ENCODE peak calls at places on chromosomes 13 and 19, in four cellular contexts. K, F, H and X are unnamed samples.

GRCh38 chr19:22532388-22533310 is 101.5 kb upstream of the ZNF492 start:
- DNase-seq in F (no peak), H (no peak), K (no peak), X (no peak)

GRCh38 chr19:58439576-58440554 is at the start of gene ZNF132:
- DNase-seq in H (no peak), F (peak), K (no peak), X (peak)

GRCh38 chr13:50584856-50585580 is 258.5 kb downstream of the DLEU7 start:
- DNase-seq in H (no peak), F (no peak), K (no peak), X (no peak)

GRCh38 chr13:68066879-68067513 is 836.9 kb upstream of the PCDH9 start:
- DNase-seq in K (no peak), F (no peak), H (no peak), X (no peak)

GRCh38 chr13:94707400-94708021 is 4.8 kb downstream of the SOX21 start:
- DNase-seq in F (peak), H (peak), K (no peak), X (peak)

GRCh38 chr13:99417151-99417820 is 84.0 kb upstream of the TM9SF2 start:
- DNase-seq in K (no peak), F (no peak), H (no peak), X (peak)

GRCh38 chr13:106145997-106146864 is 389.2 kb downstream of the EFNB2 start:
- DNase-seq in F (no peak), K (no peak), H (no peak), X (no peak)

GRCh38 chr19:14563590-14563926 is 8.3 kb downstream of the NDUFB7 start:
- DNase-seq in F (no peak), H (no peak), K (no peak), X (no peak)

GRCh38 chr19:35901854-35902661 is at the start of gene HCST:
- DNase-seq in H (no peak), K (no peak), F (no peak), X (no peak)

GRCh38 chr19:54707932-54708331 is 16.3 kb upstream of the KIR3DL3 start:
- DNase-seq in F (no peak), K (no peak), H (no peak), X (no peak)

GRCh38 chr13:111121421-111121820 is 6.3 kb downstream of the ARHGEF7 start:
- DNase-seq in F (no peak), K (no peak), H (no peak), X (no peak)

GRCh38 chr13:49545661-49546060 is 39.7 kb downstream of the RCBTB1 start:
- DNase-seq in F (no peak), H (no peak), K (no peak), X (no peak)

GRCh38 chr19:1651061-1651547 is 1.3 kb downstream of the TCF3 start:
- DNase-seq in F (peak), H (no peak), K (no peak), X (peak)

GRCh38 chr19:12885749-12886706 is 973 bp downstream of the KLF1 start:
- DNase-seq in K (no peak), F (peak), H (peak), X (peak)

GRCh38 chr13:41648314-41648935 is 191.1 kb downstream of the RGCC start:
- DNase-seq in F (no peak), H (no peak), K (peak), X (no peak)

GRCh38 chr13:23622991-23623390 is 52.8 kb downstream of the TNFRSF19 start:
- DNase-seq in F (no peak), H (no peak), K (no peak), X (no peak)

GRCh38 chr19:5154799-5155426 is 185.7 kb downstream of the PTPRS start:
- DNase-seq in F (peak), H (no peak), K (no peak), X (no peak)

GRCh38 chr13:103130681-103131210 is 64.5 kb upstream of the SLC10A2 start:
- DNase-seq in K (peak), H (no peak), F (no peak), X (no peak)

DNA sequence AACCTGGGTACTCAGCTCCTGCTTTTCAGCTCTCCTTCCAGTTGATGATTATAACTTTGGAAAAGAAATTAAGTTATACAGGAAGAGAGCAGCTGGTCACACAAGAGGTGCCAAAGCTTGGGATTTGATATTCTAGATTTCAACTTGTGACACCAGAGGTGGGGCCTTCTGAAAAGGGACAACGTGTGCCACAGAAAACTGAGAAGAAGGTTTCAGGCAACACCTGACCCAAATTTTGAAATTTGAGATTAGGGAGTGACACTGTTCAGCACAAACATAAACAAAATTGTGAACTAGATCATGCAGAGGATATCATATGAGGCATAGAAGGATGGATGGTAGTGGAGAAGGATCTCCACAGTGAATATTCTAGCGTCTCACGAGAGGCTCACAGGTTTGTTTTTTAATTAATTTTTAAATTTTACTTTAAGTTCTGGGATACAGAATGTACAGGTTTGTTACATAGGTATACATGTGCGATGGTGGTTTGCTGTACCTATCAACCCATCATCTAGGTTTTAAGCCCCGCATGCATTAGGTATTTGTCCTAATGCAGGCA is 379.7 kb downstream of the ENOX1 start:
- DNase-seq in K (no peak), F (no peak), H (no peak), X (no peak)
- TF ChIP-seq FOXJ3 in K (no peak), F (no peak), H (no peak), X (no peak)

GRCh38 chr19:16330811-16331690 is 6.4 kb downstream of the KLF2 start:
- DNase-seq in H (no peak), F (no peak), K (no peak), X (no peak)
- TF ChIP-seq FOXJ3 in H (no peak), F (no peak), K (no peak), X (no peak)

GRCh38 chr13:112368883-112369282 is 7.3 kb upstream of the SPACA7 start:
- DNase-seq in H (no peak), F (no peak), K (no peak), X (no peak)

GRCh38 chr13:112370311-112370710 is 5.8 kb upstream of the SPACA7 start:
- DNase-seq in H (no peak), K (no peak), F (no peak), X (no peak)

GRCh38 chr13:112376050-112376681 is at the start of gene SPACA7:
- DNase-seq in H (no peak), F (no peak), K (no peak), X (no peak)

DNA sequence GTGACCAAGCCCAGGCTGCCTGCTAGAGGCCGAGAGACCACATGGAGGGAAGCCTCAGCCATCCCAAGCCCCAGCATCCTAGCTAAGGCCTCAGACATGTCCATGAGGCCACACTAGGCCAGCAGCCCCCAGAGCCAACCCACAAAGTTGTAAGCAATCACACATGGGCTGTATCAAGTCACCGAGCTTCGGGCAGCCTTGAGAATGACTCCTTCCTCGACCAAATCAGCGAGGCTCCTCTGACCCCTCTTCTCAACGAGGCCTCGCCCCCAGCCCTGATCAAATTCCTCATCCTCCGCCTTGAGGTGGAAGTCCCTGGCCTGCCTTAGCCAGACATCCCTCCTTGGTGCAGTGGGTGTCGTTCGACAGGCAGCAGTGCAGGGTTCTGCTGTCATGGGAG is 1.9 kb upstream of the SPACA7 start:
- DNase-seq in K (no peak), F (no peak), H (no peak), X (no peak)
- TF ChIP-seq FOXJ3 in K (no peak), F (no peak), H (no peak), X (no peak)

GRCh38 chr13:31107109-31107508 is 54.6 kb downstream of the HSPH1 start:
- DNase-seq in F (peak), K (no peak), H (no peak), X (no peak)

GRCh38 chr13:31114641-31115040 is 47.1 kb downstream of the HSPH1 start:
- DNase-seq in K (no peak), F (no peak), H (no peak), X (no peak)

GRCh38 chr13:31110169-31110568 is 51.5 kb downstream of the HSPH1 start:
- DNase-seq in F (no peak), K (no peak), H (no peak), X (no peak)

GRCh38 chr13:31111136-31111535 is 50.6 kb downstream of the HSPH1 start:
- DNase-seq in F (no peak), H (no peak), K (no peak), X (no peak)

DNA sequence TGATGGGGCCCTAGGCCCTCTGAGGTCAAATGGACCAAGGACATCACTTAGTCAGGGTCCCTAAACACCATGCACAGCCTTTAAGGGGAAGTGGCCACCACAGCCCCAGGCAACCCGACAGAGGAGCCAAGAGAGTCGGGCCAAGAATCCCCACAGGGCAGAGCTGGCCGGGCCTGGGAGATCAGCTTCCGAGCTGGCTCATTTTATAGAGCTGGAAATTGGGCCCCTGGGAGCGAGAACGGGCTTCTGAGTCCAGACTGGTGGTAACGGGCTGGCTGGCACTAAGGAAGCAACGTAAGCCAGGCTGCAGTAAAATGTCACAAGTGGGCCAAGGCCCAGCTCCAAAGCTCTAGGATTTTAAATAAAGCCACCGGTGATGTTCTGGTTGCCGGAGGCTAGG is 51.1 kb downstream of the HSPH1 start:
- DNase-seq in H (no peak), K (no peak), F (no peak), X (no peak)
- TF ChIP-seq FOXJ3 in H (no peak), K (no peak), F (no peak), X (no peak)